ENCODE peak calls at places on chromosomes 13 and 19, in seven cellular contexts. One of them, this sample, is unnamed.

GRCh38 chr19:29837448-29837961 is 25.7 kb downstream of the CCNE1 start:
- DNase-seq in body of pancreas: no peak
- DNase-seq in neural progenitor cell: no peak
- DNase-seq in breast epithelium: no peak
- DNase-seq in fibroblast of lung: no peak
- DNase-seq in pancreas: no peak
- DNase-seq in progenitor cell of endocrine pancreas: no peak
- DNase-seq in this sample: no peak

GRCh38 chr13:111508164-111508870 is 187.9 kb downstream of the TEX29 start:
- DNase-seq in neural progenitor cell: no peak
- DNase-seq in progenitor cell of endocrine pancreas: no peak
- DNase-seq in fibroblast of lung: no peak
- DNase-seq in body of pancreas: no peak
- DNase-seq in breast epithelium: no peak
- DNase-seq in pancreas: no peak
- DNase-seq in this sample: no peak

GRCh38 chr13:45828253-45828968 is 23.1 kb downstream of the SIAH3 start:
- DNase-seq in breast epithelium: no peak
- DNase-seq in body of pancreas: no peak
- DNase-seq in fibroblast of lung: no peak
- DNase-seq in progenitor cell of endocrine pancreas: no peak
- DNase-seq in pancreas: no peak
- DNase-seq in neural progenitor cell: no peak
- DNase-seq in this sample: no peak

GRCh38 chr19:29075149-29075548 is 137.8 kb downstream of the UQCRFS1 start:
- DNase-seq in breast epithelium: no peak
- DNase-seq in fibroblast of lung: no peak
- DNase-seq in progenitor cell of endocrine pancreas: no peak
- DNase-seq in neural progenitor cell: no peak
- DNase-seq in body of pancreas: no peak
- DNase-seq in pancreas: no peak
- DNase-seq in this sample: no peak

GRCh38 chr13:109784590-109785140 is 1.7 kb downstream of the IRS2 start:
- DNase-seq in breast epithelium: peak; percentile 43
- DNase-seq in body of pancreas: peak; percentile 68
- DNase-seq in neural progenitor cell: peak; percentile 93
- DNase-seq in fibroblast of lung: peak; percentile 72
- DNase-seq in pancreas: peak; percentile 52
- DNase-seq in progenitor cell of endocrine pancreas: peak; percentile 86
- DNase-seq in this sample: peak; percentile 41

GRCh38 chr13:44649118-44649455 is 73.0 kb upstream of the TSC22D1 start:
- DNase-seq in breast epithelium: no peak
- DNase-seq in pancreas: no peak
- DNase-seq in neural progenitor cell: peak; percentile 31
- DNase-seq in progenitor cell of endocrine pancreas: no peak
- DNase-seq in body of pancreas: no peak
- DNase-seq in fibroblast of lung: no peak
- DNase-seq in this sample: no peak

GRCh38 chr13:57595775-57596174 is 35.8 kb upstream of the PCDH17 start:
- DNase-seq in neural progenitor cell: no peak
- DNase-seq in fibroblast of lung: no peak
- DNase-seq in pancreas: no peak
- DNase-seq in body of pancreas: no peak
- DNase-seq in progenitor cell of endocrine pancreas: no peak
- DNase-seq in breast epithelium: no peak
- DNase-seq in this sample: no peak

GRCh38 chr19:47226426-47227346 is 4.3 kb downstream of the BBC3 start:
- DNase-seq in breast epithelium: peak; percentile 84
- DNase-seq in progenitor cell of endocrine pancreas: no peak
- DNase-seq in fibroblast of lung: peak; percentile 62
- DNase-seq in pancreas: peak; percentile 61
- DNase-seq in body of pancreas: peak; percentile 62
- DNase-seq in neural progenitor cell: peak; percentile 66
- DNase-seq in this sample: peak; percentile 54

GRCh38 chr19:16076958-16077611 is 790 bp downstream of the TPM4 start:
- DNase-seq in pancreas: peak; percentile 28
- DNase-seq in breast epithelium: peak; percentile 61
- DNase-seq in fibroblast of lung: no peak
- DNase-seq in progenitor cell of endocrine pancreas: no peak
- DNase-seq in neural progenitor cell: peak; percentile 73
- DNase-seq in body of pancreas: peak; percentile 51
- DNase-seq in this sample: no peak

GRCh38 chr13:50284540-50284939 is 269.3 kb downstream of the KCNRG start:
- DNase-seq in body of pancreas: no peak
- DNase-seq in breast epithelium: no peak
- DNase-seq in progenitor cell of endocrine pancreas: no peak
- DNase-seq in neural progenitor cell: no peak
- DNase-seq in pancreas: no peak
- DNase-seq in fibroblast of lung: no peak
- DNase-seq in this sample: no peak

GRCh38 chr13:109256866-109257760 is 529.3 kb downstream of the IRS2 start:
- DNase-seq in body of pancreas: no peak
- DNase-seq in neural progenitor cell: no peak
- DNase-seq in fibroblast of lung: peak; percentile 99
- DNase-seq in pancreas: peak; percentile 6
- DNase-seq in progenitor cell of endocrine pancreas: no peak
- DNase-seq in breast epithelium: peak; percentile 83
- DNase-seq in this sample: no peak

GRCh38 chr19:19552811-19553210 is 14.7 kb downstream of the CILP2 start:
- DNase-seq in breast epithelium: no peak
- DNase-seq in pancreas: no peak
- DNase-seq in neural progenitor cell: peak; percentile 65
- DNase-seq in progenitor cell of endocrine pancreas: no peak
- DNase-seq in fibroblast of lung: peak; percentile 29
- DNase-seq in body of pancreas: no peak
- DNase-seq in this sample: no peak

GRCh38 chr19:23481043-23481442 is 85.8 kb upstream of the ZNF91 start:
- DNase-seq in fibroblast of lung: no peak
- DNase-seq in pancreas: no peak
- DNase-seq in neural progenitor cell: no peak
- DNase-seq in breast epithelium: no peak
- DNase-seq in progenitor cell of endocrine pancreas: no peak
- DNase-seq in body of pancreas: no peak
- DNase-seq in this sample: no peak

GRCh38 chr19:49677232-49677881 is at the start of gene PRMT1:
- DNase-seq in progenitor cell of endocrine pancreas: peak; percentile 34
- DNase-seq in pancreas: peak; percentile 61
- DNase-seq in breast epithelium: no peak
- DNase-seq in body of pancreas: peak; percentile 45
- DNase-seq in neural progenitor cell: no peak
- DNase-seq in fibroblast of lung: peak; percentile 29
- DNase-seq in this sample: no peak

GRCh38 chr19:53980553-53981407 is 10.7 kb upstream of the CACNG6 start:
- DNase-seq in breast epithelium: no peak
- DNase-seq in neural progenitor cell: peak; percentile 78
- DNase-seq in pancreas: no peak
- DNase-seq in body of pancreas: no peak
- DNase-seq in progenitor cell of endocrine pancreas: no peak
- DNase-seq in fibroblast of lung: peak; percentile 70
- DNase-seq in this sample: no peak

GRCh38 chr19:19464339-19465098 is 50.8 kb downstream of the TSSK6 start:
- DNase-seq in progenitor cell of endocrine pancreas: no peak
- DNase-seq in fibroblast of lung: peak; percentile 73
- DNase-seq in breast epithelium: no peak
- DNase-seq in neural progenitor cell: peak; percentile 83
- DNase-seq in body of pancreas: peak; percentile 65
- DNase-seq in pancreas: peak; percentile 70
- DNase-seq in this sample: no peak

GRCh38 chr13:26343816-26344215 is 89.9 kb downstream of the CDK8 start:
- DNase-seq in pancreas: no peak
- DNase-seq in fibroblast of lung: no peak
- DNase-seq in body of pancreas: no peak
- DNase-seq in progenitor cell of endocrine pancreas: no peak
- DNase-seq in neural progenitor cell: no peak
- DNase-seq in breast epithelium: no peak
- DNase-seq in this sample: no peak

GRCh38 chr13:94249512-94249911 is 230.0 kb downstream of the DCT start:
- DNase-seq in breast epithelium: no peak
- DNase-seq in pancreas: no peak
- DNase-seq in neural progenitor cell: peak; percentile 39
- DNase-seq in body of pancreas: no peak
- DNase-seq in progenitor cell of endocrine pancreas: no peak
- DNase-seq in fibroblast of lung: peak; percentile 94
- DNase-seq in this sample: no peak

GRCh38 chr19:9321338-9321737 is 2.6 kb upstream of the ZNF559 start:
- DNase-seq in progenitor cell of endocrine pancreas: no peak
- DNase-seq in neural progenitor cell: no peak
- DNase-seq in breast epithelium: no peak
- DNase-seq in body of pancreas: no peak
- DNase-seq in fibroblast of lung: no peak
- DNase-seq in pancreas: no peak
- DNase-seq in this sample: no peak

GRCh38 chr19:8387688-8388611 is 2.2 kb upstream of the RAB11B start:
- DNase-seq in neural progenitor cell: no peak
- DNase-seq in body of pancreas: no peak
- DNase-seq in pancreas: peak; percentile 49
- DNase-seq in breast epithelium: no peak
- DNase-seq in progenitor cell of endocrine pancreas: no peak
- DNase-seq in fibroblast of lung: no peak
- DNase-seq in this sample: no peak

GRCh38 chr13:30113983-30114491 is 193.3 kb downstream of the KATNAL1 start:
- DNase-seq in neural progenitor cell: peak; percentile 76
- DNase-seq in pancreas: no peak
- DNase-seq in breast epithelium: no peak
- DNase-seq in body of pancreas: peak; percentile 39
- DNase-seq in fibroblast of lung: no peak
- DNase-seq in progenitor cell of endocrine pancreas: no peak
- DNase-seq in this sample: no peak

GRCh38 chr13:30798776-30799625 is 63.7 kb downstream of the ALOX5AP start:
- DNase-seq in breast epithelium: no peak
- DNase-seq in fibroblast of lung: peak; percentile 83
- DNase-seq in progenitor cell of endocrine pancreas: no peak
- DNase-seq in neural progenitor cell: peak; percentile 50
- DNase-seq in body of pancreas: no peak
- DNase-seq in pancreas: no peak
- DNase-seq in this sample: no peak

GRCh38 chr19:47157455-47158321 is 27.1 kb downstream of the SAE1 start:
- DNase-seq in body of pancreas: no peak
- DNase-seq in breast epithelium: peak; percentile 58
- DNase-seq in progenitor cell of endocrine pancreas: peak; percentile 11
- DNase-seq in neural progenitor cell: peak; percentile 62
- DNase-seq in fibroblast of lung: peak; percentile 93
- DNase-seq in pancreas: no peak
- DNase-seq in this sample: no peak

GRCh38 chr19:49200238-49200862 is 42.8 kb downstream of the TRPM4 start:
- DNase-seq in body of pancreas: no peak
- DNase-seq in progenitor cell of endocrine pancreas: no peak
- DNase-seq in fibroblast of lung: no peak
- DNase-seq in breast epithelium: no peak
- DNase-seq in neural progenitor cell: no peak
- DNase-seq in pancreas: no peak
- DNase-seq in this sample: no peak

GRCh38 chr13:21670883-21671792 is at the start of gene FGF9:
- DNase-seq in neural progenitor cell: peak; percentile 96
- DNase-seq in body of pancreas: peak; percentile 82
- DNase-seq in pancreas: peak; percentile 78
- DNase-seq in breast epithelium: peak; percentile 26
- DNase-seq in fibroblast of lung: peak; percentile 83
- DNase-seq in progenitor cell of endocrine pancreas: peak; percentile 73
- DNase-seq in this sample: no peak

GRCh38 chr19:3768748-3769099 is 3.3 kb downstream of the RAX2 start:
- DNase-seq in neural progenitor cell: no peak
- DNase-seq in body of pancreas: no peak
- DNase-seq in breast epithelium: no peak
- DNase-seq in progenitor cell of endocrine pancreas: no peak
- DNase-seq in fibroblast of lung: no peak
- DNase-seq in pancreas: no peak
- DNase-seq in this sample: no peak

GRCh38 chr19:3765121-3765520 is 2.6 kb downstream of the MRPL54 start:
- DNase-seq in body of pancreas: no peak
- DNase-seq in pancreas: no peak
- DNase-seq in progenitor cell of endocrine pancreas: no peak
- DNase-seq in breast epithelium: no peak
- DNase-seq in fibroblast of lung: no peak
- DNase-seq in neural progenitor cell: no peak
- DNase-seq in this sample: no peak

GRCh38 chr19:3768015-3768747 is 3.8 kb downstream of the RAX2 start:
- DNase-seq in breast epithelium: no peak
- DNase-seq in pancreas: no peak
- DNase-seq in body of pancreas: no peak
- DNase-seq in fibroblast of lung: no peak
- DNase-seq in neural progenitor cell: no peak
- DNase-seq in progenitor cell of endocrine pancreas: no peak
- DNase-seq in this sample: no peak

GRCh38 chr19:3766520-3766919 is 4.0 kb downstream of the MRPL54 start:
- DNase-seq in neural progenitor cell: no peak
- DNase-seq in pancreas: no peak
- DNase-seq in breast epithelium: no peak
- DNase-seq in body of pancreas: no peak
- DNase-seq in fibroblast of lung: no peak
- DNase-seq in progenitor cell of endocrine pancreas: no peak
- DNase-seq in this sample: no peak

GRCh38 chr19:3767050-3767449 is 4.6 kb downstream of the MRPL54 start:
- DNase-seq in progenitor cell of endocrine pancreas: no peak
- DNase-seq in neural progenitor cell: no peak
- DNase-seq in body of pancreas: no peak
- DNase-seq in breast epithelium: no peak
- DNase-seq in pancreas: no peak
- DNase-seq in fibroblast of lung: no peak
- DNase-seq in this sample: no peak
- TF ChIP-seq CTCF in progenitor cell of endocrine pancreas: no peak
- TF ChIP-seq CTCF in neural progenitor cell: no peak
- TF ChIP-seq CTCF in body of pancreas: no peak
- TF ChIP-seq CTCF in breast epithelium: no peak
- TF ChIP-seq CTCF in pancreas: no peak
- TF ChIP-seq CTCF in fibroblast of lung: no peak
- TF ChIP-seq CTCF in this sample: no peak

GRCh38 chr13:62544928-62545327 is 1129.3 kb upstream of the PCDH20 start:
- DNase-seq in breast epithelium: no peak
- DNase-seq in fibroblast of lung: no peak
- DNase-seq in progenitor cell of endocrine pancreas: no peak
- DNase-seq in neural progenitor cell: no peak
- DNase-seq in body of pancreas: no peak
- DNase-seq in pancreas: no peak
- DNase-seq in this sample: no peak
- TF ChIP-seq CTCF in breast epithelium: no peak
- TF ChIP-seq CTCF in fibroblast of lung: peak; percentile 17
- TF ChIP-seq CTCF in progenitor cell of endocrine pancreas: no peak
- TF ChIP-seq CTCF in neural progenitor cell: no peak
- TF ChIP-seq CTCF in body of pancreas: no peak
- TF ChIP-seq CTCF in pancreas: no peak
- TF ChIP-seq CTCF in this sample: no peak

DNA sequence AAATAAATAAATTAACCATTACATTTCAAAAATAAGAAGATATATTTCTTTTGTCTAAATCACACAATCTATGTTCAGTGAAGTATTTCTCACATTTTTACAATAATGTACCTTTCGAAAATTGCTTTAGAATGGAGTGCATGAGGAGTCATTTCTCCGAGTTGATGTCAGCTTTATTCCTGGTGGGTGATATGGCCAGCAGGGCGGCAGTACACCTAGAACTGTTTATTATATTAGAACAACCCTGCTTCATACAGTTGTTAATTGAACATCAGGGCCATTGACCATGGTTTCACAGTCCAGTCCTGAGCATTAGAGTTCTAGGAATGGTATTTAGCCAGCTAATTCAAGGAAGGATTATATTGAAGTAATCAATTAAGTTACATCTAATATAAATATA is 696.3 kb upstream of the SLC10A2 start:
- DNase-seq in fibroblast of lung: no peak
- DNase-seq in progenitor cell of endocrine pancreas: no peak
- DNase-seq in body of pancreas: no peak
- DNase-seq in breast epithelium: no peak
- DNase-seq in neural progenitor cell: no peak
- DNase-seq in pancreas: no peak
- DNase-seq in this sample: no peak
- TF ChIP-seq CTCF in fibroblast of lung: no peak
- TF ChIP-seq CTCF in progenitor cell of endocrine pancreas: no peak
- TF ChIP-seq CTCF in body of pancreas: no peak
- TF ChIP-seq CTCF in breast epithelium: no peak
- TF ChIP-seq CTCF in neural progenitor cell: peak; percentile 37
- TF ChIP-seq CTCF in pancreas: no peak
- TF ChIP-seq CTCF in this sample: no peak

GRCh38 chr13:95698047-95698749 is 21.3 kb downstream of the DNAJC3 start:
- DNase-seq in neural progenitor cell: no peak
- DNase-seq in fibroblast of lung: no peak
- DNase-seq in breast epithelium: no peak
- DNase-seq in pancreas: no peak
- DNase-seq in progenitor cell of endocrine pancreas: no peak
- DNase-seq in body of pancreas: no peak
- DNase-seq in this sample: no peak
- TF ChIP-seq CTCF in neural progenitor cell: peak; percentile 51
- TF ChIP-seq CTCF in fibroblast of lung: peak; percentile 38
- TF ChIP-seq CTCF in breast epithelium: no peak
- TF ChIP-seq CTCF in pancreas: no peak
- TF ChIP-seq CTCF in progenitor cell of endocrine pancreas: peak; percentile 33
- TF ChIP-seq CTCF in body of pancreas: peak; percentile 15
- TF ChIP-seq CTCF in this sample: no peak